ENCODE peak calls at places on chromosomes 6 and 20, in six cellular contexts. W, I, F, V, Y and J are unnamed samples.

GRCh38 chr6:31948753-31949413 is 3.0 kb downstream of the CFB start:
- DNase-seq in V (no peak), Y (no peak), F (no peak), W (no peak), I (no peak), J (no peak)

GRCh38 chr6:28807682-28808280 is 116.0 kb downstream of the TRIM27 start:
- DNase-seq in I (no peak), W (no peak), F (no peak), V (no peak), Y (no peak), J (no peak)

GRCh38 chr20:49285233-49285668 is 7.4 kb upstream of the ZNFX1 start:
- DNase-seq in I (no peak), V (no peak), W (no peak), Y (no peak), F (no peak), J (no peak)

GRCh38 chr20:25238319-25239037 is 9.4 kb upstream of the PYGB start:
- DNase-seq in F (no peak), W (no peak), V (peak; percentile 50), Y (no peak), I (no peak), J (no peak)

GRCh38 chr6:4459032-4459431 is 317.2 kb upstream of the CDYL start:
- DNase-seq in F (no peak), I (peak; percentile 26), W (no peak), V (no peak), Y (no peak), J (peak; percentile 40)

GRCh38 chr6:111874030-111874425 is 776 bp upstream of the FYN start:
- DNase-seq in V (no peak), I (peak; percentile 42), Y (no peak), W (peak; percentile 20), F (no peak), J (no peak)

GRCh38 chr6:169620171-169621125 is 81.4 kb downstream of the WDR27 start:
- DNase-seq in V (no peak), F (no peak), W (peak; percentile 65), I (no peak), Y (no peak), J (no peak)

GRCh38 chr6:1630771-1631217 is 21.1 kb downstream of the FOXC1 start:
- DNase-seq in Y (no peak), F (no peak), I (no peak), V (peak; percentile 28), W (no peak), J (no peak)

GRCh38 chr6:8029243-8029870 is 34.8 kb downstream of the BLOC1S5 start:
- DNase-seq in W (no peak), V (no peak), Y (no peak), F (no peak), I (no peak), J (no peak)

GRCh38 chr6:133646021-133646682 is 242.8 kb upstream of the TCF21 start:
- DNase-seq in Y (no peak), I (no peak), W (no peak), V (no peak), F (no peak), J (no peak)

GRCh38 chr20:45087814-45088213 is 13.1 kb downstream of the KCNS1 start:
- DNase-seq in W (no peak), F (no peak), I (no peak), Y (no peak), V (no peak), J (no peak)

GRCh38 chr6:81171991-81172740 is 580.3 kb downstream of the TENT5A start:
- DNase-seq in F (no peak), I (peak; percentile 26), W (no peak), V (peak; percentile 69), Y (no peak), J (peak; percentile 26)

GRCh38 chr6:35730745-35731413 is 6.0 kb upstream of the ARMC12 start:
- DNase-seq in V (no peak), I (no peak), W (no peak), F (no peak), Y (no peak), J (no peak)

GRCh38 chr6:14309516-14309915 is 191.9 kb downstream of the CD83 start:
- DNase-seq in I (no peak), F (no peak), Y (no peak), W (no peak), V (no peak), J (no peak)

GRCh38 chr20:58113706-58114105 is 114.7 kb downstream of the ANKRD60 start:
- DNase-seq in Y (no peak), F (no peak), V (no peak), I (no peak), W (no peak), J (no peak)

GRCh38 chr6:105164418-105164817 is 15.4 kb downstream of the POPDC3 start:
- DNase-seq in V (no peak), F (no peak), W (no peak), Y (no peak), I (no peak), J (no peak)

GRCh38 chr6:89734526-89734925 is 85.1 kb downstream of the MDN1 start:
- DNase-seq in W (no peak), I (no peak), V (no peak), Y (no peak), F (no peak), J (no peak)

GRCh38 chr20:16588241-16588640 is 15.0 kb upstream of the KIF16B start:
- DNase-seq in I (no peak), W (no peak), V (no peak), F (no peak), Y (no peak), J (no peak)

GRCh38 chr6:7087066-7087465 is 20.7 kb upstream of the RREB1 start:
- DNase-seq in F (no peak), I (no peak), W (no peak), Y (no peak), V (no peak), J (no peak)

GRCh38 chr6:131602913-131603312 is 25.1 kb downstream of the MED23 start:
- DNase-seq in V (no peak), Y (no peak), F (no peak), W (no peak), I (no peak), J (no peak)

GRCh38 chr6:68740828-68741500 is 105.9 kb downstream of the ADGRB3 start:
- DNase-seq in I (no peak), F (no peak), Y (no peak), W (no peak), V (no peak), J (no peak)

GRCh38 chr6:10278786-10279185 is 136.1 kb downstream of the TFAP2A start:
- DNase-seq in Y (no peak), V (no peak), F (no peak), W (no peak), I (no peak), J (no peak)

GRCh38 chr20:24507182-24507853 is 37.9 kb downstream of the SYNDIG1 start:
- DNase-seq in Y (no peak), W (no peak), F (no peak), V (no peak), I (no peak), J (no peak)

GRCh38 chr6:151324079-151324825 is 67.1 kb downstream of the ZBTB2 start:
- DNase-seq in Y (peak; percentile 80), I (peak; percentile 93), W (peak; percentile 85), F (peak; percentile 4), V (peak; percentile 97), J (peak; percentile 80)
- TF ChIP-seq POLR2A in Y (no peak), I (no peak), W (no peak), F (no peak), V (no peak), J (no peak)

GRCh38 chr20:38883981-38884733 is 42.1 kb upstream of the FAM83D start:
- DNase-seq in F (no peak), W (no peak), I (no peak), V (no peak), Y (no peak), J (no peak)
- H3K4me1 ChIP-seq in F (peaks cover 20% of the 10 kb centered on the region), W (no peaks in the 10 kb centered on the region), I (no peaks in the 10 kb centered on the region), V (no peaks in the 10 kb centered on the region), Y (no peaks in the 10 kb centered on the region), J (no peaks in the 10 kb centered on the region)

GRCh38 chr20:41619360-41620115 is 1.4 kb upstream of the CHD6 start:
- DNase-seq in W (no peak), I (no peak), V (no peak), F (no peak), Y (no peak), J (no peak)

GRCh38 chr20:41617059-41617921 is 887 bp downstream of the CHD6 start:
- DNase-seq in W (peak; percentile 34), F (no peak), V (peak; percentile 66), Y (no peak), I (peak; percentile 27), J (peak; percentile 41)

GRCh38 chr20:41616228-41616627 is 1.9 kb downstream of the CHD6 start:
- DNase-seq in W (no peak), Y (no peak), I (no peak), V (no peak), F (no peak), J (no peak)

GRCh38 chr20:41618807-41619294 is 674 bp upstream of the CHD6 start:
- DNase-seq in Y (peak; percentile 40), V (no peak), F (no peak), I (no peak), W (no peak), J (no peak)

GRCh38 chr20:41617931-41618806 is at the start of gene CHD6:
- DNase-seq in Y (peak; percentile 100), F (peak; percentile 91), I (peak; percentile 100), W (peak; percentile 100), V (peak; percentile 100), J (peak; percentile 100)
- TF ChIP-seq POLR2A in Y (no peak), F (peak; percentile 43), I (peak; percentile 41), W (no peak), V (no peak), J (peak; percentile 61)

GRCh38 chr20:62652051-62652893 is 10.0 kb downstream of the SLCO4A1 start:
- DNase-seq in V (peak; percentile 98), W (peak; percentile 93), I (peak; percentile 96), F (peak; percentile 84), Y (peak; percentile 93), J (peak; percentile 94)

GRCh38 chr20:62652894-62653305 is 10.6 kb downstream of the SLCO4A1 start:
- DNase-seq in W (no peak), I (peak; percentile 49), F (no peak), Y (no peak), V (no peak), J (no peak)

GRCh38 chr20:62650551-62651284 is 8.4 kb downstream of the SLCO4A1 start:
- DNase-seq in I (no peak), F (no peak), W (no peak), V (no peak), Y (no peak), J (no peak)

GRCh38 chr20:62653373-62653772 is 11.1 kb downstream of the SLCO4A1 start:
- DNase-seq in Y (no peak), W (no peak), V (no peak), I (no peak), F (no peak), J (no peak)

DNA sequence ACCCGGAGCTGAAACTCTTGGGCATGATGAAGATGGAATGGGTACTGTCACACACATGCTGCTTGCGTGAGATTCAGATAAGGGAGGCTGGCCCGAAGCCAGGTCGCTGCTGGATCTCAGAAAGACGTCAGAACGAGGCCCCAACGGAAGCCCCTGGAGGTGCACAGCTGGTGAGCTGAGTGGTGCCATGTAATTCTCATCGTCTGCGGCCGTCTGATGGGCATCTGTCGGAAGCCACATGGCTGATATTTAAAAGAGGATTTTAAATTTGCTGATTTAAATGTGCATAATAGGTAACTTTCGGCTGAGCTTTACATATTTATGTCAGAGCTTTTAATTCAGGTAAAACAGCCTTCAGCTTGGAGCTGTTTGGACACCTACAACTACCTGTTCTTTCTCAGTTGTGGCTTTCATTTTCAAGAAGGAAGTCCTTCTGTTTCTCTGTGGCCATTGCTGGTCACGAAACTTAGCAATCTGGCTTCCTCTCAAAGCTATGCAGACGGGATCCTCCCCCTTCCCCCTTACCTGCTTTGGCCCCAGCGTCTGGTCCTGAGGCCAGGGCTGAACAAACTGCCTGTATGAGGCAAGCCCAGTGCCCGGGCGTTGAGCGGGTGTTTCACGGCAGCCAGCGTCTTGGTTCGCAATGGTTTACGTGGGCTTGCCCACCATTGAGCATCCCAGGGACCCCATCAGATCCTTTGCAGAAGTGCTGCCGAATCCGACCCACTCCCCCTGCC is 9.2 kb downstream of the SLCO4A1 start:
- DNase-seq in W (peak; percentile 41), Y (peak; percentile 88), I (peak; percentile 70), F (peak; percentile 36), V (peak; percentile 87), J (no peak)
- H3K4me1 ChIP-seq in W (peaks cover 15% of the 10 kb centered on the region), Y (peaks cover 45% of the 10 kb centered on the region), I (peaks cover 19% of the 10 kb centered on the region), F (peaks cover 83% of the 10 kb centered on the region), V (peaks cover 30% of the 10 kb centered on the region), J (peaks cover 8% of the 10 kb centered on the region)